ENCODE peak calls at places on chromosomes 13 and 19, in six cellular contexts. I is GM12878, M is H1, W is K562, B is HepG2, Z is SK-N-SH. A is an unnamed sample.

GRCh38 chr13:31192306-31192705 is 7.5 kb upstream of the B3GLCT start:
- DNase-seq in I (no peak), M (no peak), W (no peak), B (no peak), Z (no peak), A (no peak)

GRCh38 chr13:91017031-91017668 is 330.3 kb upstream of the MIR17HG start:
- DNase-seq in I (peak), M (peak), W (peak), B (no peak), Z (peak), A (peak)

GRCh38 chr19:36418287-36419001 is at the start of gene ZFP82:
- DNase-seq in I (peak), M (peak), W (peak), B (peak), Z (peak), A (peak)

GRCh38 chr13:105202384-105202783 is 1333.1 kb downstream of the EFNB2 start:
- DNase-seq in I (no peak), M (no peak), W (no peak), B (no peak), Z (peak), A (no peak)

GRCh38 chr19:2432131-2432848 is 4.9 kb upstream of the TIMM13 start:
- DNase-seq in I (no peak), M (no peak), W (no peak), B (no peak), Z (no peak), A (no peak)

GRCh38 chr13:50403311-50403710 is 388.1 kb downstream of the KCNRG start:
- DNase-seq in I (no peak), M (no peak), W (no peak), B (peak), Z (no peak), A (no peak)

GRCh38 chr13:30792257-30793000 is 57.1 kb downstream of the ALOX5AP start:
- DNase-seq in I (no peak), M (no peak), W (no peak), B (peak), Z (peak), A (no peak)

GRCh38 chr19:51810228-51810627 is 15.3 kb downstream of the FPR3 start:
- DNase-seq in I (no peak), M (no peak), W (peak), B (peak), Z (no peak), A (no peak)

GRCh38 chr13:87680298-87680697 is 9.1 kb downstream of the SLITRK5 start:
- DNase-seq in I (no peak), M (no peak), W (no peak), B (no peak), Z (peak), A (no peak)

GRCh38 chr19:34678421-34678820 is 943 bp downstream of the ZNF302 start:
- DNase-seq in I (no peak), M (no peak), W (no peak), B (no peak), Z (no peak), A (no peak)

GRCh38 chr19:34678085-34678412 is 571 bp downstream of the ZNF302 start:
- DNase-seq in I (no peak), M (no peak), W (no peak), B (no peak), Z (no peak), A (no peak)

GRCh38 chr19:34677386-34678084 is at the start of gene ZNF302:
- DNase-seq in I (peak), M (peak), W (peak), B (no peak), Z (peak), A (peak)

GRCh38 chr19:34675919-34676318 is 1.0 kb downstream of the SCGB2B2 start:
- DNase-seq in I (no peak), M (no peak), W (no peak), B (no peak), Z (no peak), A (no peak)

GRCh38 chr19:34676697-34677385 is at the start of gene SCGB2B2:
- DNase-seq in I (peak), M (no peak), W (no peak), B (no peak), Z (peak), A (no peak)
- TF ChIP-seq GABPA in I (peak), M (peak), W (no peak), B (no peak), Z (peak), A (peak)

DNA sequence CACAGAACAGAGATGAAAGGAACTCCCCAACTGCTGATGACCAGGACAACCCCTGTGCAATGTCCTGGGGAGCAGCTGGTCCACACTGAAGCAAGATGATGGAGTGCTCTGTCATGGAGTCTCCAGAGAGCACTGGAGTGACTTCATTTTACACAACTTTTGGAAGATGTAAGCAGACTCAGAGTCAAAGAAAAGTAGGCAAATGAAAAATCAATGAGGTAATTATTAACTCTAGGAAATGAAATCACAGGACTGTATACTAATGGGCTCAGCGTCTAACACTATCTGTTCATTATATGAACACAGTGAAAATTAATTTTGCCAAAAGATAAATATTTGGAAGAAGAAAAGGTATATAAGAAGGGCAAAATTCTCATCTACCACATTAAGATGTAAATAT is 30.7 kb downstream of the MTRF1 start:
- DNase-seq in I (no peak), M (no peak), W (no peak), B (no peak), Z (no peak), A (no peak)
- TF ChIP-seq GABPA in I (no peak), M (no peak), W (no peak), B (no peak), Z (no peak), A (no peak)

GRCh38 chr13:25233861-25234260 is 53.4 kb downstream of the MTMR6 start:
- DNase-seq in I (no peak), M (no peak), W (no peak), B (no peak), Z (no peak), A (no peak)

GRCh38 chr13:25237083-25237482 is 50.2 kb downstream of the MTMR6 start:
- DNase-seq in I (no peak), M (no peak), W (no peak), B (no peak), Z (no peak), A (no peak)

GRCh38 chr13:25231537-25231936 is 55.8 kb downstream of the MTMR6 start:
- DNase-seq in I (no peak), M (no peak), W (no peak), B (no peak), Z (no peak), A (no peak)

GRCh38 chr13:25227690-25228089 is 55.6 kb upstream of the AMER2 start:
- DNase-seq in I (no peak), M (no peak), W (no peak), B (no peak), Z (no peak), A (no peak)

GRCh38 chr13:25232937-25233515 is 54.3 kb downstream of the MTMR6 start:
- DNase-seq in I (no peak), M (no peak), W (peak), B (peak), Z (peak), A (peak)
- TF ChIP-seq GABPA in I (no peak), M (no peak), W (no peak), B (no peak), Z (no peak), A (no peak)

GRCh38 chr19:6677924-6678689 is 8.1 kb upstream of the TNFSF14 start:
- DNase-seq in I (no peak), M (no peak), W (peak), B (no peak), Z (peak), A (no peak)
- TF ChIP-seq GABPA in I (no peak), M (no peak), W (no peak), B (no peak), Z (no peak), A (no peak)

GRCh38 chr13:114149774-114150740 is 17.6 kb upstream of the RASA3 start:
- DNase-seq in I (no peak), M (no peak), W (no peak), B (no peak), Z (no peak), A (no peak)

GRCh38 chr13:114148521-114148855 is 16.1 kb upstream of the RASA3 start:
- DNase-seq in I (peak), M (no peak), W (no peak), B (no peak), Z (peak), A (no peak)

GRCh38 chr13:114146173-114146572 is 13.8 kb upstream of the RASA3 start:
- DNase-seq in I (no peak), M (no peak), W (no peak), B (no peak), Z (no peak), A (no peak)

GRCh38 chr13:114146629-114147028 is 14.2 kb upstream of the RASA3 start:
- DNase-seq in I (no peak), M (no peak), W (peak), B (no peak), Z (peak), A (no peak)

GRCh38 chr13:114147803-114148520 is 15.5 kb upstream of the RASA3 start:
- DNase-seq in I (no peak), M (no peak), W (no peak), B (no peak), Z (peak), A (no peak)
- TF ChIP-seq GABPA in I (no peak), M (no peak), W (no peak), B (no peak), Z (no peak), A (no peak)

GRCh38 chr19:8302357-8302691 is 5.8 kb downstream of the CD320 start:
- DNase-seq in I (no peak), M (no peak), W (peak), B (no peak), Z (no peak), A (no peak)
- TF ChIP-seq GABPA in I (no peak), M (no peak), W (no peak), B (no peak), Z (no peak), A (no peak)

GRCh38 chr13:43328907-43329306 is 305.5 kb downstream of the DNAJC15 start:
- DNase-seq in I (no peak), M (no peak), W (no peak), B (no peak), Z (no peak), A (no peak)

GRCh38 chr13:43331676-43332075 is 308.3 kb downstream of the DNAJC15 start:
- DNase-seq in I (no peak), M (no peak), W (no peak), B (no peak), Z (no peak), A (no peak)

GRCh38 chr13:43333176-43333575 is 309.8 kb downstream of the DNAJC15 start:
- DNase-seq in I (no peak), M (no peak), W (no peak), B (no peak), Z (peak), A (no peak)

GRCh38 chr13:43326100-43326499 is 302.7 kb downstream of the DNAJC15 start:
- DNase-seq in I (no peak), M (no peak), W (no peak), B (no peak), Z (no peak), A (no peak)

DNA sequence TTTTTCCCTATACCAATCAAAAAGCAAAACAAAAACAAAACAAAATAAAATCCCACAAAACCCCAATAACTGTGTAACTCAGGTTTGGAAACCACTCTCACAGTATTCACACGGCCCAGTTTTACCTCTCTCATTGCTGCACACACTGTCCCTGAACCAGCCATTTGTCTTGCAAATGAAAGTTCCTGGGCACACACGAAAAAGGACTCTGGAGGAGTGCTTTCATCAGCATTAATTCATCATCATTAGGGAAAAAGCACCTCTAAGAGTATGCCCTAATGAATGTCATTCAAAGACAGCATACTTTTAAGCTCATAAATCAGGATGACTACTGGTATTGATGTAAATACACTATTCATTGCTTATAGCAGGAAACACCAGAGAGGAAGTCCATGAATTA is 306.3 kb downstream of the DNAJC15 start:
- DNase-seq in I (no peak), M (no peak), W (no peak), B (no peak), Z (no peak), A (no peak)
- TF ChIP-seq GABPA in I (no peak), M (no peak), W (no peak), B (no peak), Z (no peak), A (no peak)

DNA sequence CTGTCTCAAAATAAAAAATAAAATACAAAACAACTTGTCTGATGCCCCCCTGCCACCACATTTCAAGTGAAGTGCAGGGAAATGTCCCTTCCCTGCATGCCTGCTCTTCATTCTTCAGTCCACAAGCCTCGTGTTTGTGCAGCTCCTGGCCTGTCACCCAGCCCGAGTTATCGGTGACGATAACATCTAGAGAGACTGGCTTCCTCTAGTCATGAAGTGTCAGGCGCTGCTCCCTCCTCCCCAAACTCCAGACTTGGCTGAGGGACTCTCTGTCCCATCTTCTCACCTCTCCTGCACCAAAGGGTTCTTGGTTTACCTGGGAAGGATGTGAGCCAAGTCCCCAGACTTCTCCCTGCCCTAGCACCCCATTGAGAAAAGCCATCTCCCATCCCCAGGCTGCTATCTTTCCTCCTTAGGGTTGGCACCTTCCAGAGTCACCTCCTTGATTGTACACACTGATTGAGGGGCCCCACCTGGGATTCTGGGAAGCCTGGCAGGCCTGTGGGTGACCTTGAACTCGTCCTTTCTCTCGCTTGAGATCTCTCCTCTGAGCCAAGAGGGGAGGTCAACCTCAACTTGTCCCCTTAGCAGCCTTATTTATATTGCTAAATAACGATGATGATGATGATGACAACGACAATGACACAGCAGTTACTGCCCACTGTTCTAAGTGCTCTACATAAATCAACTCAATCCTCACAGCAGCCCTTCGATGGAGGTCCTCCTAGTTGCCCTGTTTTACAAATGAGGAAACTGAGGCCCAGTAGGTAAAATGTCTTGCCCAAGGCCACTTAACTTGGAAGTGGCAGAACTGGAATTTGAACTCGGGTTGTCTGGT is 13.1 kb upstream of the PLAUR start:
- DNase-seq in I (no peak), M (no peak), W (no peak), B (no peak), Z (no peak), A (no peak)
- TF ChIP-seq GABPA in I (no peak), M (no peak), W (no peak), B (no peak), Z (no peak), A (no peak)

GRCh38 chr13:83414393-83414792 is 467.9 kb downstream of the SLITRK1 start:
- DNase-seq in I (no peak), M (no peak), W (no peak), B (no peak), Z (no peak), A (no peak)
- TF ChIP-seq GABPA in I (no peak), M (no peak), W (no peak), B (no peak), Z (no peak), A (no peak)